ENCODE peak calls at places on chromosomes 5 and 9, in eight cellular contexts. J is activated CD4-positive, alpha-beta T cell treated with anti-CD3 and anti-CD28 coated beads for 48 hours; R is omental fat pad; C is HS-27A; S is ecto neural progenitor cell; V is NCI-H1105; T is natural killer cell treated with Interleukin-12 subunit alpha and Interleukin-12 subunit beta and Interleukin-15 and Interleukin-18, amount 100 ng/mL, for 72 hours; X is activated T-helper 1 cell treated with anti-CD3 and anti-CD28 coated beads, Interleukin-2, amount 50 U/mL, for 16 hours. F is an unnamed sample.
A peak's percentile ranks its signal among the peaks of the same experiment; 100 is the strongest.

GRCh38 chr5:124828731-124829130 is 82.3 kb upstream of the ZNF608 start:
- DNase-seq in C (no peak), V (no peak), X (no peak), R (no peak), S (no peak), T (no peak), J (no peak), F (no peak)

GRCh38 chr5:96718635-96719077 is 56.5 kb downstream of the CAST start:
- DNase-seq in V (no peak), T (no peak), X (no peak), C (no peak), J (no peak), S (no peak), R (peak; percentile 86), F (peak; percentile 49)

GRCh38 chr5:16992006-16992405 is 55.9 kb upstream of the MYO10 start:
- DNase-seq in V (no peak), R (no peak), X (no peak), S (no peak), J (no peak), C (peak; percentile 42), T (no peak), F (peak; percentile 22)

GRCh38 chr9:19732570-19732969 is 56.3 kb downstream of the SLC24A2 start:
- DNase-seq in C (no peak), X (no peak), V (no peak), R (no peak), J (no peak), T (no peak), S (no peak), F (no peak)

GRCh38 chr9:75431388-75431787 is 343.1 kb downstream of the OSTF1 start:
- DNase-seq in J (no peak), X (no peak), T (no peak), C (no peak), R (no peak), S (no peak), V (no peak), F (no peak)

GRCh38 chr9:125649315-125649714 is 57.7 kb downstream of the MAPKAP1 start:
- DNase-seq in C (peak; percentile 72), J (peak; percentile 50), V (no peak), S (no peak), X (no peak), T (no peak), R (no peak), F (peak; percentile 82)

GRCh38 chr5:78665519-78665918 is 16.9 kb upstream of the LHFPL2 start:
- DNase-seq in V (no peak), X (no peak), C (no peak), T (no peak), R (no peak), J (no peak), S (no peak), F (no peak)

GRCh38 chr5:134524826-134525686 is at the start of gene JADE2:
- DNase-seq in V (peak; percentile 8), T (peak; percentile 79), R (peak; percentile 39), C (no peak), X (peak; percentile 66), J (peak; percentile 81), S (no peak), F (peak; percentile 81)

GRCh38 chr9:7347556-7347955 is 452.0 kb downstream of the DMAC1 start:
- DNase-seq in J (no peak), R (no peak), X (no peak), V (no peak), T (no peak), C (no peak), S (no peak), F (no peak)

GRCh38 chr5:143707797-143708196 is 104.2 kb upstream of the HMHB1 start:
- DNase-seq in S (no peak), R (no peak), J (no peak), T (no peak), C (no peak), X (no peak), V (no peak), F (peak; percentile 69)

GRCh38 chr9:125988479-125989050 is 241.4 kb downstream of the PBX3 start:
- DNase-seq in T (peak; percentile 38), C (no peak), X (no peak), V (no peak), S (no peak), J (no peak), R (no peak), F (no peak)

GRCh38 chr5:66223637-66224036 is 79.5 kb downstream of the SREK1 start:
- DNase-seq in C (no peak), R (no peak), J (no peak), V (no peak), T (no peak), S (no peak), X (no peak), F (peak; percentile 28)

GRCh38 chr9:92147030-92147853 is 32.0 kb upstream of the SPTLC1 start:
- DNase-seq in C (no peak), S (no peak), T (no peak), X (no peak), V (peak; percentile 59), J (no peak), R (no peak), F (peak; percentile 94)

GRCh38 chr5:173452506-173452905 is 124.3 kb upstream of the STC2 start:
- DNase-seq in X (no peak), C (no peak), J (no peak), R (no peak), T (no peak), S (no peak), V (no peak), F (no peak)

GRCh38 chr5:177336112-177336511 is 15.4 kb downstream of the LMAN2 start:
- DNase-seq in V (no peak), J (peak; percentile 62), X (no peak), C (no peak), S (no peak), R (no peak), T (no peak), F (peak; percentile 15)

GRCh38 chr5:176529824-176530195 is 7.4 kb downstream of the RNF44 start:
- DNase-seq in J (peak; percentile 51), C (no peak), R (no peak), T (no peak), X (no peak), V (no peak), S (no peak), F (no peak)

GRCh38 chr5:154614125-154614524 is 136.1 kb upstream of the HAND1 start:
- DNase-seq in V (no peak), X (no peak), J (no peak), C (no peak), T (no peak), S (no peak), R (no peak), F (no peak)

GRCh38 chr9:131598121-131598520 is 52.8 kb downstream of the PRRT1B start:
- DNase-seq in V (no peak), R (no peak), S (no peak), X (no peak), C (no peak), T (no peak), J (no peak), F (no peak)

GRCh38 chr9:87524061-87524460 is 26.4 kb downstream of the DAPK1 start:
- DNase-seq in J (no peak), T (no peak), R (no peak), C (no peak), V (no peak), X (no peak), S (no peak), F (no peak)

GRCh38 chr5:93582677-93583524 is at the start of gene NR2F1:
- DNase-seq in X (no peak), S (peak; percentile 92), T (no peak), R (no peak), J (peak; percentile 15), V (peak; percentile 88), C (peak; percentile 77), F (peak; percentile 100)

GRCh38 chr5:96997265-96997859 is 61.5 kb downstream of the LNPEP start:
- DNase-seq in V (no peak), J (peak; percentile 14), R (no peak), S (no peak), C (no peak), X (no peak), T (no peak), F (peak; percentile 79)

GRCh38 chr5:95960802-95961616 is 642 bp downstream of the ELL2 start:
- DNase-seq in X (peak; percentile 72), J (peak; percentile 81), V (no peak), R (no peak), S (peak; percentile 86), C (no peak), T (peak; percentile 90), F (peak; percentile 84)

GRCh38 chr5:156552855-156553358 is 225.9 kb downstream of the SGCD start:
- DNase-seq in T (no peak), S (no peak), C (no peak), X (no peak), V (no peak), R (no peak), J (no peak), F (no peak)

GRCh38 chr5:113510836-113511451 is 2.5 kb upstream of the YTHDC2 start:
- DNase-seq in X (no peak), J (no peak), T (no peak), R (no peak), V (no peak), C (no peak), S (no peak), F (peak; percentile 82)

GRCh38 chr9:124282442-124283231 is 24.9 kb downstream of the NEK6 start:
- DNase-seq in S (no peak), R (peak; percentile 46), T (no peak), J (no peak), V (no peak), C (no peak), X (no peak), F (peak; percentile 95)

GRCh38 chr9:136268776-136269175 is 23.2 kb upstream of the QSOX2 start:
- DNase-seq in R (no peak), J (no peak), V (no peak), T (no peak), X (no peak), C (no peak), S (no peak), F (no peak)

GRCh38 chr9:37987467-37987981 is 81.5 kb downstream of the SHB start:
- DNase-seq in T (no peak), S (no peak), R (no peak), X (no peak), J (no peak), V (peak; percentile 52), C (no peak), F (no peak)

GRCh38 chr5:10565785-10566506 is 2.1 kb downstream of the ANKRD33B start:
- DNase-seq in X (no peak), R (no peak), V (no peak), S (no peak), J (no peak), C (no peak), T (peak; percentile 50), F (no peak)

GRCh38 chr5:25754895-25755294 is 1110.1 kb upstream of the CDH10 start:
- DNase-seq in V (no peak), C (no peak), R (no peak), S (no peak), J (no peak), X (no peak), T (no peak), F (no peak)

GRCh38 chr5:80961376-80962281 is 1.5 kb downstream of the RASGRF2 start:
- DNase-seq in T (no peak), J (peak; percentile 70), S (no peak), R (no peak), X (peak; percentile 25), V (no peak), C (no peak), F (no peak)

GRCh38 chr9:128288273-128289004 is 12.4 kb downstream of the SWI5 start:
- DNase-seq in V (no peak), J (no peak), T (no peak), S (no peak), R (no peak), C (no peak), X (no peak), F (no peak)

GRCh38 chr9:91312717-91313325 is 48.9 kb downstream of the AUH start:
- DNase-seq in S (no peak), C (no peak), R (no peak), J (no peak), T (no peak), X (no peak), V (no peak), F (no peak)

GRCh38 chr9:16221822-16222547 is 648.5 kb downstream of the BNC2 start:
- DNase-seq in X (no peak), T (no peak), J (no peak), C (no peak), S (no peak), R (no peak), V (no peak), F (peak; percentile 55)

GRCh38 chr9:34163439-34163838 is 15.4 kb upstream of the UBAP1 start:
- DNase-seq in J (no peak), S (no peak), C (no peak), X (no peak), R (no peak), T (no peak), V (no peak), F (peak; percentile 53)

F was measured in fibroblast of pulmonary artery.